ENCODE peak calls at places on chromosomes 4 and X, in nine cellular contexts. B is pancreas; Q is Kasumi-1; N is OCI-LY7; F is stimulated activated CD4-positive, alpha-beta T cell treated with anti-CD3 and anti-CD28 coated beads, TNF-alpha, amount 100 ng/mL, for 1 hour; D is neural progenitor cell; A is activated CD4-positive, alpha-beta T cell treated with anti-CD3 and anti-CD28 coated beads for 48 hours; R is effector CD4-positive, alpha-beta T cell; C is BJ. Y is an unnamed sample.

GRCh38 chr4:120683902-120684540 is 238.5 kb downstream of the PRDM5 start:
- DNase-seq in C (no peak), Q (no peak), B (no peak), A (no peak), N (no peak), F (no peak), R (no peak), D (no peak), Y (no peak)

GRCh38 chrX:9816094-9816700 is 30.0 kb downstream of the SHROOM2 start:
- DNase-seq in F (no peak), C (no peak), Q (no peak), A (no peak), R (no peak), N (no peak), D (no peak), B (no peak), Y (no peak)

GRCh38 chr4:8762356-8762755 is 109.3 kb downstream of the HMX1 start:
- DNase-seq in R (no peak), Q (no peak), F (no peak), N (no peak), B (peak), C (no peak), A (no peak), D (no peak), Y (no peak)

GRCh38 chrX:43595931-43596330 is 60.2 kb upstream of the MAOA start:
- DNase-seq in N (no peak), F (no peak), D (no peak), A (no peak), Q (no peak), R (no peak), B (no peak), C (no peak), Y (no peak)

GRCh38 chrX:107684956-107685385 is 56.7 kb downstream of the PRPS1 start:
- DNase-seq in A (peak), Q (peak), D (no peak), N (no peak), B (no peak), R (no peak), F (no peak), C (no peak), Y (peak)

GRCh38 chr4:30952526-30953219 is 232.5 kb downstream of the PCDH7 start:
- DNase-seq in Q (no peak), D (no peak), C (no peak), B (no peak), N (no peak), R (no peak), A (no peak), F (no peak), Y (no peak)

GRCh38 chr4:179803857-179804256 is 2361.6 kb upstream of the AGA start:
- DNase-seq in F (no peak), R (no peak), C (no peak), B (no peak), D (no peak), N (no peak), A (no peak), Q (no peak), Y (no peak)

GRCh38 chr4:151690164-151690856 is 70.5 kb downstream of the GATB start:
- DNase-seq in B (no peak), Q (no peak), A (no peak), D (peak), C (peak), N (no peak), R (no peak), F (no peak), Y (no peak)

GRCh38 chr4:6937748-6938147 is 28.1 kb downstream of the TBC1D14 start:
- DNase-seq in R (no peak), F (no peak), A (no peak), B (peak), Q (no peak), N (no peak), D (no peak), C (no peak), Y (no peak)

GRCh38 chr4:53671757-53672156 is 80.5 kb upstream of the LNX1 start:
- DNase-seq in F (no peak), C (no peak), B (no peak), A (no peak), R (no peak), D (no peak), N (no peak), Q (no peak), Y (no peak)

GRCh38 chr4:25310066-25310824 is 2.3 kb upstream of the ZCCHC4 start:
- DNase-seq in R (no peak), A (no peak), N (peak), C (no peak), D (no peak), Q (peak), F (no peak), B (no peak), Y (no peak)

GRCh38 chr4:96164814-96165351 is 325.0 kb downstream of the PDHA2 start:
- DNase-seq in Q (no peak), C (peak), A (no peak), R (no peak), D (no peak), F (no peak), N (no peak), B (no peak), Y (no peak)

GRCh38 chr4:54290980-54291379 is 61.9 kb downstream of the PDGFRA start:
- DNase-seq in F (no peak), N (no peak), A (no peak), Q (no peak), D (no peak), C (no peak), B (no peak), R (no peak), Y (no peak)

GRCh38 chr4:75549019-75549418 is 6.8 kb upstream of the ODAPH start:
- DNase-seq in D (no peak), F (no peak), N (no peak), A (no peak), Q (no peak), B (no peak), R (no peak), C (no peak), Y (no peak)

GRCh38 chr4:166460769-166461550 is 587.9 kb downstream of the TLL1 start:
- DNase-seq in D (no peak), C (no peak), R (no peak), N (no peak), Q (no peak), B (no peak), F (no peak), A (no peak), Y (no peak)

GRCh38 chr4:96305030-96305429 is 465.1 kb downstream of the PDHA2 start:
- DNase-seq in D (no peak), R (no peak), Q (no peak), N (no peak), A (no peak), B (no peak), C (no peak), F (no peak), Y (no peak)

GRCh38 chr4:166146806-166147540 is 273.9 kb downstream of the TLL1 start:
- DNase-seq in N (no peak), Q (no peak), A (no peak), D (no peak), C (no peak), F (no peak), B (no peak), R (no peak), Y (no peak)

GRCh38 chr4:44368413-44369167 is 80.0 kb downstream of the KCTD8 start:
- DNase-seq in Q (no peak), B (no peak), C (no peak), R (no peak), A (no peak), F (no peak), N (no peak), D (peak), Y (no peak)

GRCh38 chrX:76279007-76279406 is 106.1 kb downstream of the PBDC1 start:
- DNase-seq in A (peak), F (peak), R (peak), Q (peak), B (no peak), C (no peak), D (peak), N (peak), Y (peak)

Y was measured in ureter.